ENCODE peak calls at places on chromosomes 6 and 20, in five cellular contexts. Z, L, F, G and M are unnamed samples.

GRCh38 chr6:9933674-9934073 is 481.2 kb downstream of the TFAP2A start:
- DNase-seq in Z (no peak), L (no peak), F (no peak), G (no peak), M (no peak)

GRCh38 chr6:36677059-36677749 is 1.3 kb upstream of the CDKN1A start:
- DNase-seq in Z (no peak), L (no peak), F (no peak), G (no peak), M (peak; percentile 41)

GRCh38 chr6:160995271-160995670 is 3.7 kb downstream of the MAP3K4 start:
- DNase-seq in Z (no peak), L (no peak), F (no peak), G (no peak), M (no peak)

GRCh38 chr6:158818580-158819212 is 472 bp downstream of the EZR start:
- DNase-seq in Z (peak; percentile 65), L (peak; percentile 47), F (peak; percentile 73), G (no peak), M (peak; percentile 81)

GRCh38 chr20:17909745-17910345 is 58.7 kb downstream of the SNX5 start:
- DNase-seq in Z (no peak), L (no peak), F (no peak), G (no peak), M (no peak)

GRCh38 chr6:81690073-81690472 is 62.4 kb downstream of the TENT5A start:
- DNase-seq in Z (no peak), L (no peak), F (no peak), G (no peak), M (no peak)

GRCh38 chr20:49361872-49362663 is 84.2 kb upstream of the ZNFX1 start:
- DNase-seq in Z (no peak), L (no peak), F (no peak), G (no peak), M (no peak)

GRCh38 chr6:158655569-158656450 is 6.0 kb downstream of the SYTL3 start:
- DNase-seq in Z (peak; percentile 21), L (no peak), F (no peak), G (no peak), M (no peak)

GRCh38 chr6:15570171-15570570 is 92.7 kb downstream of the DTNBP1 start:
- DNase-seq in Z (no peak), L (no peak), F (no peak), G (no peak), M (no peak)

GRCh38 chr6:164108092-164108491 is 693.6 kb downstream of the QKI start:
- DNase-seq in Z (no peak), L (no peak), F (no peak), G (no peak), M (no peak)

GRCh38 chr20:46400828-46401477 is 5.5 kb downstream of the ELMO2 start:
- DNase-seq in Z (peak; percentile 46), L (no peak), F (no peak), G (no peak), M (no peak)

GRCh38 chr6:117908246-117909107 is 1.4 kb downstream of the SLC35F1 start:
- DNase-seq in Z (no peak), L (no peak), F (no peak), G (no peak), M (no peak)

GRCh38 chr20:37185681-37186080 is 6.3 kb upstream of the MROH8 start:
- DNase-seq in Z (no peak), L (no peak), F (no peak), G (no peak), M (no peak)

GRCh38 chr6:143842468-143842901 is 653 bp upstream of the LTV1 start:
- DNase-seq in Z (peak; percentile 59), L (peak; percentile 8), F (no peak), G (no peak), M (no peak)

GRCh38 chr6:154522576-154522975 is 12.1 kb upstream of the CNKSR3 start:
- DNase-seq in Z (no peak), L (no peak), F (no peak), G (no peak), M (no peak)

GRCh38 chr6:144036064-144036873 is 28.2 kb upstream of the PLAGL1 start:
- DNase-seq in Z (peak; percentile 40), L (no peak), F (peak; percentile 59), G (no peak), M (no peak)

GRCh38 chr20:6162239-6162638 is 39.4 kb upstream of the FERMT1 start:
- DNase-seq in Z (no peak), L (no peak), F (no peak), G (no peak), M (no peak)

GRCh38 chr6:23174781-23175361 is 605.5 kb downstream of the HDGFL1 start:
- DNase-seq in Z (peak; percentile 97), L (peak; percentile 36), F (no peak), G (no peak), M (no peak)

GRCh38 chr6:152085533-152085932 is 278.1 kb downstream of the ESR1 start:
- DNase-seq in Z (peak; percentile 24), L (no peak), F (peak; percentile 11), G (no peak), M (no peak)

GRCh38 chr20:3758566-3758965 is 9.0 kb downstream of the ADISSP start:
- DNase-seq in Z (no peak), L (no peak), F (no peak), G (no peak), M (no peak)

GRCh38 chr20:53795170-53795569 is 201.5 kb upstream of the ZNF217 start:
- DNase-seq in Z (peak; percentile 55), L (no peak), F (no peak), G (no peak), M (no peak)

GRCh38 chr6:145044606-145045275 is 690.6 kb downstream of the EPM2A start:
- DNase-seq in Z (peak; percentile 87), L (no peak), F (no peak), G (no peak), M (no peak)

GRCh38 chr20:19251506-19251905 is 39.1 kb downstream of the SLC24A3 start:
- DNase-seq in Z (no peak), L (no peak), F (no peak), G (no peak), M (no peak)

GRCh38 chr6:130159876-130160415 is 62.8 kb downstream of the SAMD3 start:
- DNase-seq in Z (no peak), L (no peak), F (no peak), G (no peak), M (no peak)

GRCh38 chr6:88730602-88731001 is 232.8 kb downstream of the RNGTT start:
- DNase-seq in Z (peak; percentile 34), L (peak; percentile 0), F (no peak), G (no peak), M (no peak)

GRCh38 chr20:62627901-62628612 is 14.2 kb upstream of the SLCO4A1 start:
- DNase-seq in Z (peak; percentile 29), L (no peak), F (no peak), G (no peak), M (no peak)

GRCh38 chr6:135060076-135060475 is 5.5 kb upstream of the HBS1L start:
- DNase-seq in Z (no peak), L (no peak), F (no peak), G (no peak), M (no peak)

GRCh38 chr6:3237761-3238662 is 10.6 kb upstream of the TUBB2B start:
- DNase-seq in Z (no peak), L (no peak), F (peak; percentile 62), G (no peak), M (no peak)

GRCh38 chr6:44071670-44072451 is 55.4 kb downstream of the MRPL14 start:
- DNase-seq in Z (peak; percentile 98), L (no peak), F (peak; percentile 54), G (no peak), M (no peak)

GRCh38 chr6:10441655-10442009 is 26.8 kb upstream of the TFAP2A start:
- DNase-seq in Z (no peak), L (no peak), F (no peak), G (no peak), M (no peak)

GRCh38 chr6:38722727-38723334 is 7.7 kb downstream of the DNAH8 start:
- DNase-seq in Z (no peak), L (no peak), F (peak; percentile 85), G (no peak), M (no peak)

GRCh38 chr6:63565727-63566625 is 6.3 kb upstream of the LOC128125822 start:
- DNase-seq in Z (peak; percentile 75), L (no peak), F (no peak), G (no peak), M (no peak)

GRCh38 chr6:63565058-63565726 is 7.1 kb upstream of the LOC128125822 start:
- DNase-seq in Z (no peak), L (peak; percentile 25), F (no peak), G (no peak), M (no peak)

GRCh38 chr6:63556369-63556768 is 15.9 kb upstream of the LOC128125822 start:
- DNase-seq in Z (no peak), L (no peak), F (no peak), G (no peak), M (no peak)

GRCh38 chr6:63558270-63558669 is 14.0 kb upstream of the LOC128125822 start:
- DNase-seq in Z (no peak), L (no peak), F (no peak), G (no peak), M (no peak)

GRCh38 chr6:63560806-63561672 is 11.2 kb upstream of the LOC128125822 start:
- DNase-seq in Z (peak; percentile 63), L (peak; percentile 83), F (no peak), G (no peak), M (no peak)
- TF ChIP-seq RCOR1 in Z (no peak), L (no peak), F (no peak), G (no peak), M (no peak)

GRCh38 chr6:126804255-126805064 is 314.0 kb upstream of the RSPO3 start:
- DNase-seq in Z (peak; percentile 55), L (peak; percentile 8), F (peak; percentile 6), G (no peak), M (peak; percentile 24)
- TF ChIP-seq CTCF in Z (peak; percentile 75), L (peak; percentile 75), F (no peak), G (peak; percentile 71), M (peak; percentile 84)

GRCh38 chr20:57209413-57209812 is 57.0 kb downstream of the BMP7 start:
- DNase-seq in Z (no peak), L (no peak), F (no peak), G (no peak), M (no peak)

GRCh38 chr20:57210054-57210910 is 56.2 kb downstream of the BMP7 start:
- DNase-seq in Z (no peak), L (no peak), F (no peak), G (no peak), M (no peak)

GRCh38 chr20:57208198-57208597 is 58.2 kb downstream of the BMP7 start:
- DNase-seq in Z (no peak), L (no peak), F (no peak), G (no peak), M (no peak)

GRCh38 chr20:57205625-57206219 is 60.7 kb downstream of the BMP7 start:
- DNase-seq in Z (peak; percentile 77), L (peak; percentile 40), F (no peak), G (no peak), M (no peak)

DNA sequence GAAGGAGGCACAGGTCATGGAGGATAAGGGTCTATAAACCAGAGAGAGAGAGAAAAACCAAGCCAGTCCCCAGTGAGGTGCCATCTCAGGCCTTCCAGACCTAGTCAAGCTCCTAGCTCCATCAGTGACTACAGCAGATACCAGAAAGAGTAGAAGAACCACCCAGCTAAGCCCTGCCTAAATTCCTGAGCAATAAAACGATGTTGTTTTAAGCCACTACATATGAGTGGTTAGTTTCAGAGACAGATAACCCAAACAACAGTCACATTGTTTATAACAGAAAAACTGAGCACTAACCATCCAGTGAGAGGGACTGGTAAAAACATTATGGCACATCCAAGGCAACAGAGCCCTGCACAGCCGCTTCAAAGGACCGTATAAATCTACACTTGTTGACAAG is 59.2 kb downstream of the BMP7 start:
- DNase-seq in Z (no peak), L (no peak), F (no peak), G (no peak), M (no peak)
- TF ChIP-seq RCOR1 in Z (no peak), L (no peak), F (no peak), G (no peak), M (no peak)

GRCh38 chr6:69622924-69623323 is 173.9 kb downstream of the LMBRD1 start:
- DNase-seq in Z (no peak), L (no peak), F (no peak), G (no peak), M (no peak)
- TF ChIP-seq CTCF in Z (no peak), L (no peak), F (no peak), G (no peak), M (no peak)